ENCODE peak calls at places on chromosomes 3 and 15, in seven cellular contexts. J is small intestine, W is mucosa of descending colon, S is breast epithelium, X is colonic mucosa, N is endothelial cell of umbilical vein, F is fibroblast of lung. L is an unnamed sample.

GRCh38 chr3:176663376-176663775 is 533.9 kb downstream of the TBL1XR1 start:
- DNase-seq in J (no peak), W (no peak), S (no peak), X (no peak), N (peak; percentile 76), F (peak; percentile 68), L (no peak)

GRCh38 chr3:101685870-101686307 is 629 bp downstream of the RPL24 start:
- DNase-seq in J (no peak), W (no peak), S (no peak), X (no peak), N (no peak), F (no peak), L (no peak)

GRCh38 chr15:85706779-85707518 is 87.8 kb downstream of the KLHL25 start:
- DNase-seq in J (peak; percentile 60), W (no peak), S (no peak), X (peak; percentile 45), N (peak; percentile 70), F (peak; percentile 85), L (no peak)

GRCh38 chr3:68779261-68779660 is 153.1 kb downstream of the TAFA4 start:
- DNase-seq in J (no peak), W (no peak), S (no peak), X (no peak), N (no peak), F (no peak), L (no peak)

GRCh38 chr15:56244237-56244810 is 645 bp upstream of the RFX7 start:
- DNase-seq in J (peak; percentile 59), W (peak; percentile 63), S (peak; percentile 45), X (peak; percentile 70), N (peak; percentile 65), F (peak; percentile 87), L (peak; percentile 49)

GRCh38 chr3:13688034-13688433 is 139.1 kb downstream of the FBLN2 start:
- DNase-seq in J (no peak), W (no peak), S (no peak), X (no peak), N (no peak), F (no peak), L (no peak)

GRCh38 chr3:52786330-52787215 is 8.0 kb upstream of the ITIH3 start:
- DNase-seq in J (no peak), W (no peak), S (no peak), X (no peak), N (no peak), F (no peak), L (peak; percentile 35)

GRCh38 chr3:59836525-59836924 is 786.7 kb upstream of the CFAP20DC start:
- DNase-seq in J (no peak), W (no peak), S (no peak), X (no peak), N (no peak), F (no peak), L (no peak)

GRCh38 chr3:45795509-45795881 is 841 bp downstream of the SLC6A20 start:
- DNase-seq in J (no peak), W (no peak), S (no peak), X (no peak), N (peak; percentile 12), F (no peak), L (no peak)

GRCh38 chr3:56303508-56303907 is 164.8 kb downstream of the ERC2 start:
- DNase-seq in J (peak; percentile 2), W (no peak), S (no peak), X (peak; percentile 18), N (peak; percentile 91), F (peak; percentile 63), L (no peak)

GRCh38 chr15:90419202-90419601 is 31.2 kb downstream of the IQGAP1 start:
- DNase-seq in J (no peak), W (no peak), S (no peak), X (no peak), N (no peak), F (no peak), L (no peak)

GRCh38 chr3:149657796-149658443 is at the start of gene WWTR1:
- DNase-seq in J (peak; percentile 42), W (peak; percentile 85), S (peak; percentile 97), X (peak; percentile 76), N (peak; percentile 97), F (peak; percentile 97), L (peak; percentile 93)

GRCh38 chr3:159340877-159341500 is 539.1 kb downstream of the MFSD1 start:
- DNase-seq in J (no peak), W (no peak), S (no peak), X (no peak), N (no peak), F (peak; percentile 17), L (no peak)

GRCh38 chr3:35596611-35597010 is 42.7 kb upstream of the ARPP21 start:
- DNase-seq in J (no peak), W (no peak), S (no peak), X (no peak), N (no peak), F (no peak), L (no peak)

GRCh38 chr3:143951351-143951971 is 20.2 kb upstream of the DIPK2A start:
- DNase-seq in J (peak; percentile 17), W (no peak), S (no peak), X (no peak), N (peak; percentile 49), F (peak; percentile 36), L (no peak)

GRCh38 chr3:138916824-138917223 is 30.1 kb downstream of the FOXL2 start:
- DNase-seq in J (peak; percentile 65), W (peak; percentile 80), S (peak; percentile 77), X (peak; percentile 88), N (no peak), F (no peak), L (peak; percentile 66)

GRCh38 chr15:48144889-48145288 is 24.1 kb downstream of the SLC24A5 start:
- DNase-seq in J (no peak), W (no peak), S (no peak), X (no peak), N (no peak), F (peak; percentile 43), L (no peak)

GRCh38 chr15:99565031-99565280 is 828 bp upstream of the MEF2A start:
- DNase-seq in J (peak; percentile 80), W (no peak), S (no peak), X (no peak), N (peak; percentile 37), F (no peak), L (no peak)

GRCh38 chr3:147421184-147421912 is 12.2 kb downstream of the ZIC1 start:
- DNase-seq in J (no peak), W (no peak), S (no peak), X (no peak), N (no peak), F (no peak), L (no peak)

GRCh38 chr3:128076783-128077624 is 24.8 kb downstream of the SEC61A1 start:
- DNase-seq in J (peak; percentile 41), W (no peak), S (no peak), X (no peak), N (peak; percentile 33), F (no peak), L (peak; percentile 71)

GRCh38 chr3:182792901-182793662 is at the start of gene ATP11B:
- DNase-seq in J (peak; percentile 79), W (peak; percentile 87), S (peak; percentile 60), X (peak; percentile 82), N (peak; percentile 79), F (peak; percentile 51), L (peak; percentile 88)

GRCh38 chr3:107981471-107982111 is 109.2 kb downstream of the CD47 start:
- DNase-seq in J (peak; percentile 28), W (no peak), S (peak; percentile 48), X (peak; percentile 45), N (peak; percentile 23), F (no peak), L (peak; percentile 45)

GRCh38 chr3:146161725-146162047 is 702 bp upstream of the PLOD2 start:
- DNase-seq in J (no peak), W (peak; percentile 45), S (peak; percentile 23), X (peak; percentile 63), N (peak; percentile 79), F (peak; percentile 72), L (no peak)

GRCh38 chr15:87155771-87156170 is 1076.1 kb downstream of the AGBL1 start:
- DNase-seq in J (no peak), W (no peak), S (no peak), X (no peak), N (no peak), F (peak; percentile 50), L (no peak)
- H3K9me3 ChIP-seq in J (no peaks in the 10 kb centered on the region), W (peaks cover 29% of the 10 kb centered on the region), S (no peaks in the 10 kb centered on the region), X (no peaks in the 10 kb centered on the region), N (peaks cover 3% of the 10 kb centered on the region), F (no peaks in the 10 kb centered on the region), L (no peaks in the 10 kb centered on the region)

GRCh38 chr15:26455828-26456227 is 317.0 kb downstream of the GABRB3 start:
- DNase-seq in J (no peak), W (no peak), S (no peak), X (no peak), N (no peak), F (no peak), L (no peak)
- H3K9me3 ChIP-seq in J (peaks cover 3% of the 10 kb centered on the region), W (peaks cover 87% of the 10 kb centered on the region), S (peaks cover 5% of the 10 kb centered on the region), X (peaks cover 5% of the 10 kb centered on the region), N (peaks cover 4% of the 10 kb centered on the region), F (no peaks in the 10 kb centered on the region), L (peaks cover 8% of the 10 kb centered on the region)

DNA sequence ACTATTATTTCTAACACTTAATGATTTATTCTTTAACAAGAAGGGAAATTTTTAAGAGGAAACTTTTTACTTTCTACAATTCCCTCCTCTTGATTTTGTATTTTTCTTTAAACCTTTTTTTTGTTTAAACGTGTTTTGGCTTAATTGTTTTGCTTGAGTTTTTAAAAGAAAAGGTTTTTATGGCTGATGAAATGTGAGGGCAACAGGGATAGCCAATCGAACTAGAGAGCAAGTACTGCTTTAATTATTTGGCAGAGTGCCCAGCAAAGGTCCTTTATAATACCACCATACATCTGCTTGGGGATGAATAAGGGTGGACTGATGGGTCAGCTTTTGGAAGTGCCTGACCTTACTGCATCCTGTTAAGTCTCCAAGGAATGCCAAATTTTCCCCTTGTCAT is 19.6 kb upstream of the MTHFS start:
- DNase-seq in J (no peak), W (no peak), S (no peak), X (no peak), N (no peak), F (no peak), L (no peak)
- H3K9me3 ChIP-seq in J (peaks cover 1% of the 10 kb centered on the region), W (peaks cover 92% of the 10 kb centered on the region), S (peaks cover 56% of the 10 kb centered on the region), X (peaks cover 8% of the 10 kb centered on the region), N (no peaks in the 10 kb centered on the region), F (no peaks in the 10 kb centered on the region), L (peaks cover 86% of the 10 kb centered on the region)

GRCh38 chr3:43041517-43041916 is 62.4 kb downstream of the GASK1A start:
- DNase-seq in J (no peak), W (no peak), S (no peak), X (no peak), N (no peak), F (no peak), L (no peak)

GRCh38 chr3:43043793-43044192 is 62.1 kb downstream of the POMGNT2 start:
- DNase-seq in J (no peak), W (no peak), S (no peak), X (no peak), N (no peak), F (no peak), L (no peak)

GRCh38 chr3:43048470-43048869 is 57.4 kb downstream of the POMGNT2 start:
- DNase-seq in J (no peak), W (no peak), S (no peak), X (no peak), N (no peak), F (no peak), L (no peak)

GRCh38 chr3:43043071-43043766 is 62.7 kb downstream of the POMGNT2 start:
- DNase-seq in J (no peak), W (no peak), S (no peak), X (peak; percentile 24), N (no peak), F (no peak), L (no peak)

DNA sequence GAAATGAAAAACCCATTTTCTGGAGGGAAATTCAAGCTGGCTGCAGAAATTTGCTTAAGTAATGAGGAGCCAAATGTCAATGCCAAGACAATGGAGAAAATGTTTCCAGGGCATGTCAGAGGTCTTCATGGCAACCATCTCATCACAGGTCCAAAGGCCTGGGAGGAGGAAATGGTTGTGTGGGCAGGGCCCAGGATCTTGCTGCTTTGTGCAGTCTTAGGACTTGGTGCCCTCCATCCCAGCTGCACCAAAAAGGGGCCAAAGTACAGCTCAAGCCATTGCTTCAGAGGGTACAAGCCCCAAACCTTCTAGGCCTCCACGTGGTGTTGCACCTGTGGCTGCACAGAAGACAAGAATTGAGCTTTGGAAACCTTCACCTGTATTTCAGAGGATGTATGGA is 59.3 kb downstream of the POMGNT2 start:
- DNase-seq in J (no peak), W (no peak), S (no peak), X (no peak), N (no peak), F (no peak), L (no peak)
- H3K9me3 ChIP-seq in J (no peaks in the 10 kb centered on the region), W (peaks cover 53% of the 10 kb centered on the region), S (peaks cover 31% of the 10 kb centered on the region), X (no peaks in the 10 kb centered on the region), N (no peaks in the 10 kb centered on the region), F (no peaks in the 10 kb centered on the region), L (peaks cover 41% of the 10 kb centered on the region)

L was measured in lower lobe of right lung.